ENCODE peak calls at places on chromosomes 2 and 18, in five cellular contexts. I, M, K, W and U are unnamed samples.
A peak's percentile ranks its signal among the peaks of the same experiment; 100 is the strongest.

GRCh38 chr18:10010611-10011015 is 96.8 kb downstream of the VAPA start:
- DNase-seq in M (peak; percentile 92), I (peak; percentile 61), W (peak; percentile 32), K (peak; percentile 75), U (peak; percentile 74)

GRCh38 chr18:50836521-50836957 is 16.7 kb upstream of the MRO start:
- DNase-seq in I (no peak), K (no peak), M (peak; percentile 35), W (no peak), U (no peak)

GRCh38 chr18:39959839-39960238 is 1995.2 kb upstream of the PIK3C3 start:
- DNase-seq in K (no peak), W (no peak), M (no peak), I (no peak), U (no peak)

GRCh38 chr18:58417752-58418151 is 211.1 kb downstream of the ALPK2 start:
- DNase-seq in I (no peak), K (no peak), M (peak; percentile 59), W (no peak), U (no peak)

GRCh38 chr18:48756511-48757226 is 194.1 kb downstream of the SMAD7 start:
- DNase-seq in W (no peak), M (no peak), I (no peak), K (no peak), U (no peak)

GRCh38 chr2:222842517-222843174 is 18.2 kb upstream of the ACSL3 start:
- DNase-seq in K (no peak), W (no peak), I (no peak), M (peak; percentile 74), U (no peak)

GRCh38 chr18:75183973-75184372 is 25.0 kb downstream of the PTGR3 start:
- DNase-seq in I (no peak), M (no peak), K (no peak), W (no peak), U (no peak)

GRCh38 chr18:58616446-58616845 is 12.4 kb downstream of the ALPK2 start:
- DNase-seq in M (no peak), K (no peak), W (no peak), I (no peak), U (no peak)

GRCh38 chr2:192657364-192657763 is 462.6 kb upstream of the TMEFF2 start:
- DNase-seq in K (no peak), M (no peak), W (no peak), I (no peak), U (no peak)

GRCh38 chr18:24987933-24988840 is 363.8 kb downstream of the ZNF521 start:
- DNase-seq in W (no peak), I (peak; percentile 5), M (no peak), K (no peak), U (peak; percentile 58)

GRCh38 chr2:160606336-160606735 is 112.7 kb upstream of the RBMS1 start:
- DNase-seq in K (no peak), W (no peak), I (no peak), M (peak; percentile 21), U (no peak)

GRCh38 chr18:77776104-77776503 is 526.5 kb downstream of the GALR1 start:
- DNase-seq in I (no peak), W (no peak), M (no peak), K (no peak), U (no peak)

DNA sequence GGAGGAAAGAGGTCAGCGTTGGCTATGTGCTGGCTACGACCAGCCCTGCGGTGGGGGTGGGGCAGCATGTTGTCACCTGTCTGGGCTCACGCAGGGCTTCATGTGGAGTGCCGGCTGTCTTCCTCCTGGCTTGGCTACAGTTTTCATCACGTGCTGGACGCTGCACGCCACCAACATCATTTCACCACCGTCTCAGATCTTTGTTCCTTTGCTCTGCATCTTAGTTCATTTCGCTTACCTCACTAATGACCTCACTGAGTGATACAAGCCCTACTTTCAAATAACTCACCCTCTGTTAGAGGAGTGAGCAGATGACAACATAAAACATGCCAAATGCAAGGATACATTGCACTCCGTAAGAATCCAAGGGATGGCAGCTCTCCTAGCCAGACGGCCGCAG is 527.5 kb downstream of the GALR1 start:
- DNase-seq in W (no peak), I (no peak), K (no peak), M (no peak), U (no peak)
- TF ChIP-seq POLR2A in W (no peak), I (no peak), K (no peak), M (no peak), U (no peak)

GRCh38 chr2:38200583-38200982 is 124.6 kb upstream of the CYP1B1 start:
- DNase-seq in K (no peak), W (no peak), M (no peak), I (no peak), U (no peak)

GRCh38 chr2:38201784-38202183 is 125.8 kb upstream of the CYP1B1 start:
- DNase-seq in W (no peak), I (no peak), K (no peak), M (peak; percentile 39), U (no peak)

GRCh38 chr2:38203455-38203810 is 127.5 kb upstream of the CYP1B1 start:
- DNase-seq in I (no peak), W (no peak), M (peak; percentile 60), K (no peak), U (no peak)

GRCh38 chr2:38199129-38199528 is 123.2 kb upstream of the CYP1B1 start:
- DNase-seq in M (no peak), K (no peak), I (no peak), W (no peak), U (no peak)

GRCh38 chr2:38202713-38203454 is 126.9 kb upstream of the CYP1B1 start:
- DNase-seq in K (no peak), W (no peak), I (no peak), M (peak; percentile 41), U (no peak)
- TF ChIP-seq CTCF in K (no peak), W (no peak), I (no peak), M (no peak), U (no peak)

GRCh38 chr2:74415762-74416395 is 5.5 kb downstream of the C2orf81 start:
- DNase-seq in K (no peak), M (no peak), I (no peak), W (no peak), U (no peak)
- H3K4me3 ChIP-seq in K (peak overlapping the region; percentile 50), M (no peak overlapping the region), I (no peak overlapping the region), W (peak overlapping the region; percentile 56), U (peak overlapping the region; percentile 61)

GRCh38 chr2:106193491-106193976 is 567 bp downstream of the UXS1 start:
- DNase-seq in W (peak; percentile 51), M (no peak), K (peak; percentile 57), I (peak; percentile 51), U (peak; percentile 28)

GRCh38 chr2:106195456-106195855 is 1.4 kb upstream of the UXS1 start:
- DNase-seq in M (no peak), K (no peak), W (no peak), I (no peak), U (no peak)

GRCh38 chr2:106195996-106196395 is 1.9 kb upstream of the UXS1 start:
- DNase-seq in I (no peak), M (no peak), K (no peak), W (no peak), U (no peak)

GRCh38 chr2:106192752-106193490 is 1.2 kb downstream of the UXS1 start:
- DNase-seq in M (peak; percentile 87), K (peak; percentile 56), W (no peak), I (peak; percentile 51), U (no peak)

DNA sequence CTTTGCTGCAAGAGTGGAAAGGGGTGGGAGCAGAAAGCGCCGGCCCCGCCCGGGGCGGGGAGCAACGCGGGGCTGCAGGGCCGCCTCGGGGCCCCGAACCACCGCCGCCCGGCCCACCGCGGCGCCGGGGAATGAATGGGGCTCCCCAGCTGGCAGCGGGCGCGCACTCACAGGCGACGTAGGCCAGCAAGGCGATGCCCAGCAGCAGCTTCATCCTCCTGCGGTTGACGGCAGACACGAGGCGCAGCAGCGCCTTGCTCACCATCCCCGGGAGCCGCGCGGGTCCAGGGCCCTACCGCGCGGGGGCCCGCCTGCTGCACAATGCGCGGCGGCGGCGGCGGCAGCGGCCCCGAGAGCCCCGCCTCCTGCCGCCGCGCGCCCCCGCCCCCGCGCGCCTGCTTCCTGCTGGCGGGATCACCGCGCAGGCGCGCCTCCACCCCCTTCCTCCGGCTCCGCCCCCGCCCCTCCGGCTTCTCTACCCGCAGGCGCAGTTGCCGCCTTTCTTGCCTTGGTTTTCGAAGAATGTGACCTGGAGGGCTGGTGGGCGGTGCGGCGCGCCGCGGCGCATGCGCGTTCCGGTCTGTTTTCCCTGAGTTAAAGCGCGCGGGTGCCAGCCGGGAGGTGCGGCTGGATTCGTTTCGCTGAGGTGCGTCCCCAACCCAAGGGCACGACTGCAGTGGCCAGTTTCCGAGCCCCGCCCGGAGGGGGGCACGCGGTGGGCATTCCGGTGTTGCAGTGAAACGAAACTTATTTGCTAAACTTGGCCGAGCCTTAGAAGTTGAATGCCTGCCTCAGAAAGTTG is at the start of gene UXS1:
- DNase-seq in M (peak; percentile 96), I (peak; percentile 99), W (peak; percentile 99), K (peak; percentile 99), U (peak; percentile 99)
- TF ChIP-seq POLR2A in M (peak; percentile 55), I (peak; percentile 64), W (no peak), K (no peak), U (no peak)

GRCh38 chr2:70499253-70499652 is 54.4 kb downstream of the TGFA start:
- DNase-seq in W (no peak), I (no peak), K (no peak), M (no peak), U (no peak)
- TF ChIP-seq CTCF in W (no peak), I (no peak), K (no peak), M (no peak), U (no peak)